ENCODE peak calls at places on chromosomes 16 and 17, in five cellular contexts. G, V, T, U and Q are unnamed samples.

GRCh38 chr17:18004901-18005305 is 32.2 kb downstream of the DRC3 start:
- DNase-seq in G (no peak), T (no peak), U (no peak), V (no peak), Q (no peak)

GRCh38 chr17:72567774-72568173 is 447.0 kb downstream of the SOX9 start:
- DNase-seq in U (no peak), G (no peak), V (no peak), T (no peak), Q (no peak)

GRCh38 chr17:6713918-6714271 is 726 bp upstream of the SLC13A5 start:
- DNase-seq in T (no peak), U (no peak), V (no peak), G (no peak), Q (no peak)

GRCh38 chr16:12532871-12533610 is 270.6 kb downstream of the CPPED1 start:
- DNase-seq in T (no peak), G (no peak), U (no peak), V (no peak), Q (no peak)

GRCh38 chr17:45740553-45741330 is 43.4 kb upstream of the CRHR1 start:
- DNase-seq in V (peak), G (peak), U (no peak), T (no peak), Q (no peak)

GRCh38 chr16:7325835-7326234 is 6.8 kb upstream of the RBFOX1 start:
- DNase-seq in G (no peak), V (no peak), U (no peak), T (no peak), Q (no peak)

GRCh38 chr16:89253548-89254287 is 36.2 kb downstream of the ZNF778 start:
- DNase-seq in T (no peak), G (no peak), U (no peak), V (no peak), Q (no peak)

GRCh38 chr16:66273036-66273435 is 93.5 kb upstream of the CDH5 start:
- DNase-seq in T (no peak), V (no peak), U (no peak), G (no peak), Q (no peak)

GRCh38 chr17:31390748-31391495 is 553 bp upstream of the RAB11FIP4 start:
- DNase-seq in G (no peak), U (no peak), V (no peak), T (peak), Q (no peak)

GRCh38 chr17:40122944-40123810 is 1.4 kb downstream of the MSL1 start:
- DNase-seq in G (peak), U (no peak), T (peak), V (no peak), Q (peak)

GRCh38 chr17:55089251-55089650 is 120.7 kb downstream of the STXBP4 start:
- DNase-seq in V (no peak), T (no peak), G (no peak), U (no peak), Q (no peak)

GRCh38 chr16:55861288-55861687 is 13.9 kb downstream of the CES5A start:
- DNase-seq in G (no peak), T (no peak), V (no peak), U (no peak), Q (no peak)

GRCh38 chr17:70375813-70376448 is 206.6 kb downstream of the KCNJ2 start:
- DNase-seq in T (no peak), V (no peak), U (no peak), G (no peak), Q (no peak)

GRCh38 chr16:27921134-27921533 is 142.4 kb downstream of the GSG1L start:
- DNase-seq in G (no peak), V (no peak), U (no peak), T (no peak), Q (no peak)

GRCh38 chr17:59154335-59154720 is 658 bp downstream of the SKA2 start:
- DNase-seq in T (peak), G (peak), V (peak), U (no peak), Q (peak)

GRCh38 chr17:77610980-77611641 is 347.4 kb upstream of the TNRC6C start:
- DNase-seq in V (no peak), T (no peak), G (no peak), U (no peak), Q (no peak)

GRCh38 chr17:43832976-43833829 is at the start of gene MPP3:
- DNase-seq in U (no peak), T (peak), G (peak), V (peak), Q (no peak)

GRCh38 chr17:28571255-28572122 is at the start of gene PIGS:
- DNase-seq in U (peak), G (peak), T (peak), V (peak), Q (peak)

GRCh38 chr17:39927928-39928867 is 666 bp downstream of the LRRC3C start:
- DNase-seq in G (peak), U (no peak), T (peak), V (peak), Q (peak)

GRCh38 chr17:44928950-44929720 is 13.8 kb upstream of the GFAP start:
- DNase-seq in G (no peak), T (no peak), U (no peak), V (no peak), Q (no peak)

GRCh38 chr16:19304670-19305240 is 19.2 kb downstream of the CLEC19A start:
- DNase-seq in U (no peak), G (peak), V (no peak), T (no peak), Q (no peak)

GRCh38 chr17:57420674-57421392 is 164.5 kb downstream of the MSI2 start:
- DNase-seq in G (no peak), U (no peak), T (no peak), V (no peak), Q (no peak)

GRCh38 chr16:27369806-27370205 is 32.2 kb upstream of the IL21R start:
- DNase-seq in T (no peak), U (peak), V (peak), G (no peak), Q (no peak)

GRCh38 chr17:73765824-73766563 is 121.7 kb upstream of the SDK2 start:
- DNase-seq in V (no peak), T (no peak), U (no peak), G (no peak), Q (no peak)

GRCh38 chr17:8628609-8629169 is 1.8 kb downstream of the MYH10 start:
- DNase-seq in T (no peak), G (no peak), V (no peak), U (no peak), Q (no peak)

GRCh38 chr17:78715000-78715771 is 66.9 kb downstream of the CYTH1 start:
- DNase-seq in U (no peak), T (no peak), V (no peak), G (no peak), Q (no peak)

GRCh38 chr17:81064746-81065475 is 30.0 kb downstream of the BAIAP2 start:
- DNase-seq in G (no peak), U (no peak), T (no peak), V (peak), Q (no peak)

GRCh38 chr17:77420804-77421634 is 280.2 kb downstream of the SEC14L1 start:
- DNase-seq in V (peak), T (peak), U (peak), G (peak), Q (no peak)

GRCh38 chr16:70428178-70428998 is 10.5 kb downstream of the ST3GAL2 start:
- DNase-seq in T (peak), V (peak), G (peak), U (peak), Q (peak)

GRCh38 chr16:57277586-57277985 is 6.9 kb downstream of the PLLP start:
- DNase-seq in G (peak), V (peak), T (no peak), U (no peak), Q (no peak)

GRCh38 chr17:70872194-70872593 is 702.9 kb downstream of the KCNJ2 start:
- DNase-seq in U (no peak), T (no peak), V (no peak), G (no peak), Q (no peak)

GRCh38 chr16:70442344-70442743 is 3.4 kb upstream of the ST3GAL2 start:
- DNase-seq in U (no peak), G (no peak), V (no peak), T (no peak), Q (no peak)

DNA sequence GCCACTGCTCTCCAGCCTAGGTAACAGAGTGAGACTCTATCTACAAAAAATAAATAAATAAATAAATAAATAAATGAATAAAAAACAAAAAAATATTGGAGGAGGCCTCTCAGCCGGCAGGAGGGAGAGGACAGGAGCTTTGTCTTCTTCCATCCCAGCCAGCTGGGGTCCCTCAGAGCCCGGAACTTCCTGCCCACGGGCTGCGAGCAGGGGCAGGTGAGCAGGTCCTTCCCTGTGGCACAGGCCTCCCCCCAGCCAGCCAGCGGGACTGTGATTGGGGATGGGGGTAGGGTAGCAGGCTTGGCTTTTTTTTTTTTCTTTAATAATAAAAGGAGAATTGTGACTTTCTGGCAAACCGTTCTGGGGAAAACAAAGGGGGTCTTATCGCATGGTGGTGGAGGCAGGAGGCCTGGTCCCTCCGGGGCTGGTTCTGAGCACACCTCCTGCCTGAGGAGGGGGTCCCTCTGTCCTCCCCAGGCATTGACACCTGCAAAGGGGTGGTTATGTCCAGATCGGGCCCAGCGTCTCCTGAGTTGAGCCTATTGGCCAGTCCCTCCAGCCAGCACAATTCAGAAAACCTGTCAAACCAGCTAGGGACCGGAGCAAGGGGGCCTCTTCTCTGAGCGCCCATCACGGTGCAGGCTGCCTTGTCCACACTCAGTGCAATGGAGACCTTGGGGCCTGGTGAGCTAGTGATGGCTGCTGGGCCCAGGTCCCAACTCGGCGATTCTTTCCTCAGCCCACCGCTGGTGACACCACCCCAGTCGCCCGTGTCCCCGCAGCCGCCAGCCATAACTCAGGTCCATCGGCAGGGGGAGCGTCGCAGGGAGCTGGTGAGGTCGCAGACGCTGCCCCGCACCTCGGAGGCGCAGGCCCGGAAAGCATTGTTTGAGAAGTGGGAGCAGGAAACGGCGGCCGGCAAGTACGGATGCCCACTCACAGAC is 10.3 kb downstream of the SMTNL2 start:
- DNase-seq in T (no peak), U (no peak), G (no peak), V (no peak), Q (peak)
- TF ChIP-seq CTCF in T (no peak), U (peak), G (no peak), V (peak), Q (peak)

GRCh38 chr16:84726670-84727467 is 27.1 kb downstream of the USP10 start:
- DNase-seq in U (no peak), G (no peak), V (no peak), T (no peak), Q (peak)
- H3K4me3 ChIP-seq in U (no peak), G (peak), V (no peak), T (no peak), Q (peak)

GRCh38 chr17:76134911-76135809 is 5.9 kb downstream of the FOXJ1 start:
- DNase-seq in G (no peak), U (no peak), V (no peak), T (no peak), Q (no peak)
- TF ChIP-seq CTCF in G (no peak), U (no peak), V (no peak), T (no peak), Q (no peak)

GRCh38 chr17:67475161-67475887 is 98.2 kb downstream of the PITPNC1 start:
- DNase-seq in T (peak), U (no peak), V (peak), G (peak), Q (peak)
- H3K4me3 ChIP-seq in T (no peak), U (no peak), V (peak), G (no peak), Q (no peak)